ENCODE peak calls at places on chromosomes 13 and 19, in four cellular contexts. X is HCT116, F is IMR-90, T is K562. K is an unnamed sample.
A peak's percentile ranks its signal among the peaks of the same experiment; 100 is the strongest.

GRCh38 chr19:8630796-8631424 is 477 bp downstream of the NFILZ start:
- DNase-seq in F (no peak), T (no peak), X (no peak), K (no peak)

GRCh38 chr13:41603917-41604316 is 146.6 kb downstream of the RGCC start:
- DNase-seq in F (peak; percentile 78), T (peak; percentile 12), X (peak; percentile 29), K (peak; percentile 61)

GRCh38 chr19:2308114-2308556 is at the start of gene LINGO3:
- DNase-seq in T (peak; percentile 37), F (no peak), X (no peak), K (no peak)

GRCh38 chr13:40813662-40814454 is 24.4 kb downstream of the SLC25A15 start:
- DNase-seq in X (no peak), F (peak; percentile 34), T (peak; percentile 26), K (no peak)

GRCh38 chr13:99356216-99357089 is 49.3 kb upstream of the GPR183 start:
- DNase-seq in T (no peak), F (peak; percentile 87), X (no peak), K (peak; percentile 91)

GRCh38 chr19:46115396-46116109 is 8.9 kb downstream of the IGFL3 start:
- DNase-seq in F (peak; percentile 81), X (peak; percentile 33), T (no peak), K (peak; percentile 91)

GRCh38 chr19:3324405-3324856 is 42.0 kb upstream of the NFIC start:
- DNase-seq in F (no peak), T (peak; percentile 79), X (peak; percentile 54), K (no peak)

GRCh38 chr19:12984683-12985048 is 10.6 kb upstream of the NFIX start:
- DNase-seq in T (no peak), X (no peak), F (no peak), K (no peak)

GRCh38 chr13:71300602-71301001 is 566.4 kb downstream of the DACH1 start:
- DNase-seq in X (no peak), F (no peak), T (no peak), K (no peak)

GRCh38 chr13:98909016-98909415 is 68.8 kb downstream of the DOCK9 start:
- DNase-seq in F (peak; percentile 14), T (no peak), X (no peak), K (no peak)

GRCh38 chr19:34345934-34346333 is 19.1 kb upstream of the GPI start:
- DNase-seq in X (peak; percentile 61), F (peak; percentile 63), T (peak; percentile 78), K (no peak)

GRCh38 chr13:109743706-109744453 is 42.5 kb downstream of the IRS2 start:
- DNase-seq in X (no peak), T (no peak), F (peak; percentile 78), K (peak; percentile 71)

GRCh38 chr13:71865858-71866172 is 1.2 kb downstream of the DACH1 start:
- DNase-seq in F (no peak), X (no peak), T (no peak), K (no peak)

GRCh38 chr13:93309886-93310520 is 83.4 kb downstream of the GPC6 start:
- DNase-seq in F (peak; percentile 51), X (no peak), T (no peak), K (peak; percentile 84)

GRCh38 chr19:3358919-3359849 is 7.2 kb upstream of the NFIC start:
- DNase-seq in F (peak; percentile 51), T (peak; percentile 94), X (no peak), K (no peak)

GRCh38 chr13:101258071-101258470 is 158.2 kb downstream of the NALCN start:
- DNase-seq in T (peak; percentile 3), F (peak; percentile 86), X (peak; percentile 54), K (peak; percentile 94)

GRCh38 chr19:35693835-35694599 is 10.3 kb upstream of the ZBTB32 start:
- DNase-seq in T (peak; percentile 87), F (peak; percentile 76), X (peak; percentile 85), K (peak; percentile 48)

GRCh38 chr13:113996081-113996911 is 22.4 kb upstream of the C13orf46 start:
- DNase-seq in X (no peak), T (no peak), F (no peak), K (no peak)

GRCh38 chr13:42747399-42747873 is 33.9 kb upstream of the FAM216B start:
- DNase-seq in X (no peak), T (no peak), F (peak; percentile 99), K (peak; percentile 96)

GRCh38 chr19:2371656-2372055 is 11.6 kb downstream of the TMPRSS9 start:
- DNase-seq in T (no peak), F (peak; percentile 60), X (no peak), K (no peak)

DNA sequence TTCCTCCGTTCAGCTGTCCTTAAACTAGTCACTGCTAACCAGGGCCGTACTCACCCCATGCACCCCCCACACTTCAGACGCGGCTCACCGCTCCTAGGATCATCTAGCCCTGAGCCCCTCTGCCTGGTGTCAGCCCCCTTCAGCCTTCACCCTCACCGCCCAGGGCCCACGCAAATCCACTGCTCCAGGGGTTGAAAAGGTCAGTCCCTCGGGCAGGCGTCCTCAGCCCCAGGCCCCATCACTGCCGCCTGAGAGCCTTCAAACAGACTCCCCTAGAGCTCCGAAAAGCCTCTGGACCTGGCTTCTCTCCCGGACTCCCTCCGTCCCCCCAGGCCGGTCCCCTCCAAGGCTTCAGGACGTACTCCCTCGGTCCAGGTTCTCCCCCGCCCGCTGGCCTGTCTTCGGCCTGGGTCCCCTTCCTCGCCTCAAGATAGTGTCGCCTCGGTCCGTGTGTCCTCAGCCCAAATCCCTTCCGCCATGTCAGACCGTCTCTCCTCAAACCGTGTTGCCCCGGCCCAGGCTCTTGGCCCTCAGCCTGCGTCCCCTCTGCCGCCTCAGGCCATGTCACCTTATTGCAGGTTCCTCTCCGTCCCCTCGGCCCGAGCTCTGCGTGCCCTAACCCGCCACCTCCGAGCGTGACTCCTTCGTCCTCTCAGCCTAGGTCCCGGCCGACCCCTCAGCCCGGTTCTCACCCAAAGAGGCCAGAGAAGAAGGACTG is 553 bp downstream of the NAPA start:
- DNase-seq in T (no peak), X (no peak), F (no peak), K (no peak)
- H3K9ac ChIP-seq in T (peak overlapping the region; percentile 97), X (peak overlapping the region; percentile 97), F (peak overlapping the region; percentile 97), K (peak overlapping the region; percentile 99)

GRCh38 chr19:19418548-19419260 is 13.2 kb downstream of the GATAD2A start:
- DNase-seq in F (no peak), X (no peak), T (no peak), K (peak; percentile 33)

GRCh38 chr19:19416280-19416679 is 10.8 kb downstream of the GATAD2A start:
- DNase-seq in T (no peak), X (no peak), F (no peak), K (no peak)

GRCh38 chr19:19420570-19421301 is 15.3 kb downstream of the GATAD2A start:
- DNase-seq in T (no peak), X (no peak), F (no peak), K (peak; percentile 29)

GRCh38 chr19:19421326-19421725 is 15.9 kb downstream of the GATAD2A start:
- DNase-seq in T (no peak), X (no peak), F (no peak), K (no peak)

DNA sequence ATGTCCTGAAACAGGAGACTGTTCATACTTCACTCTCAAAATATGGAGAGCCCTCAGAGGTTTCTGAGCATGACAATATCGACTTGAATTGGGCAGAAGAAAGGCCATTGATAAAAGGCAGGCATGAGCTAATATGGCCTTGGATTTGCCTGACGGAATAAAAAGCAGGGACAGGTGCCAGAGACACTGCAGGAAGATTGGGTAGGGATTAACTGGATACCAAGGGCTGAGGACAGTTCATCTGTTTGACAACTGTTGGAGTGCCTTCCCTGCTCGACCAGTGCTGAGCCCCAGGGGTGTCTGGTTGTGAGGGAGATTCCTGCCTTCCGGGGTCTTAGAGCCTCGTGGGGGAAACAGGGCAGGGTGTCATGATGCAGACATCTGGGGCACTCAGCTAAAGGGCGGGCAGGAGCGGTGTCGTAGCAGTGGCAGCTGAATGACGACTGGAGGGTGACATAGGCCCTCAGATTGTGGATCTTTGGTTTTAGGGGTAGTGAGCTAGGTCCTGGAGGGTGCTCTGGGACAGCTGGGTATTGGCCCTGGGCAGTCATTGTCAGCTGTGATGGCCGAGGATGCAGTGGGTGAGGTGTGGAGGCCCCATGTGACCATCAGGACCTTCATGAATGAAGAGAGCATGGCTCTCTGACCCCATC is 12.3 kb downstream of the GATAD2A start:
- DNase-seq in F (no peak), T (no peak), X (no peak), K (no peak)
- H3K27ac ChIP-seq in F (no peak overlapping the region), T (no peak overlapping the region), X (no peak overlapping the region), K (no peak overlapping the region)

GRCh38 chr13:29752175-29752574 is 98.2 kb downstream of the UBL3 start:
- DNase-seq in F (no peak), T (no peak), X (no peak), K (no peak)

GRCh38 chr13:29754486-29754806 is 96.0 kb downstream of the UBL3 start:
- DNase-seq in F (peak; percentile 61), X (peak; percentile 22), T (no peak), K (peak; percentile 60)

GRCh38 chr13:29750178-29750530 is 100.3 kb downstream of the UBL3 start:
- DNase-seq in F (no peak), X (no peak), T (no peak), K (no peak)

GRCh38 chr13:29756506-29756905 is 93.9 kb downstream of the UBL3 start:
- DNase-seq in F (peak; percentile 48), T (no peak), X (no peak), K (no peak)

DNA sequence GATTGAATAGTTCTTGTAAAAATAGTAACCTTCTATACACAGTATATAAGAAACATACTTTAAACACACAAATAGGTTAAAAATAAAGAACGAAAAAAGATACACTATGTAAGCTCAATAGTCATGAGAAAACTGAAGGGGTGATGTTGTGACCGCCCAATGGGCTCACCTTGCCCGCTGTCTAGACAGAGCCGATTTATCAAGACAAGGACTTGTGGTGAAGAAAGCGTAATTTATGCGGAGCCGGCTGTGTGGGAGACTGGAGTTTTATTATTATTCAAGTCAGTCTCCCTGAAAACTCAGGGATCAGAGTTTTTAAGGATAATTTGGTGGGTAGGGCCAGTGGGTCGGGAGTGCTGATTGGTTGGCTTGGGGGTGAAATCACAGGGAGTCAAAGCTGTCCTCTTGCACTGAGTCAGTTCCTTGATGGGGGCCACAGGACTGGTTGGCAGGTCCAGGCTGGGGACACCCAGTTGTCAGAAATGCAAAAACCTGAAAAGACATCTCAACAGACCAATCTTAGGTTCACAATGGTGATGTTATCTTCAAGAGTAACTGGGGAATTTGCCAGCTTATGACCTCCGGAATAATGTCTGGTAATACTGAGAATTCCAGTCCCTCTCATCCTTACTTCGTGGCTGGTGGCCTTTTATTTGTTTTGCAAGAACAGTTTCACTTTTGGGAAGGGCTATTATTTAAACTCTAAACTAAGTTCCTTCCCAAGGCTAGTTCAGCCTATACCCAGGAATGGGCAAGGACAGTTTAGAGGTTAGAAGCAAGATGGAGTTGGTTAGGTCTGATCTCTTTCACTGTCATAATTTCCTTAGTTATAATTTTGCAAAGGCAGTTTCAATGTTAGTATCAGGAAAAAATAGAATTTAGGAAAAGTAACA is 96.6 kb downstream of the UBL3 start:
- DNase-seq in T (no peak), F (peak; percentile 16), X (no peak), K (peak; percentile 48)
- H3K4me2 ChIP-seq in T (no peak overlapping the region), F (no peak overlapping the region), X (no peak overlapping the region), K (peak overlapping the region; percentile 45)

DNA sequence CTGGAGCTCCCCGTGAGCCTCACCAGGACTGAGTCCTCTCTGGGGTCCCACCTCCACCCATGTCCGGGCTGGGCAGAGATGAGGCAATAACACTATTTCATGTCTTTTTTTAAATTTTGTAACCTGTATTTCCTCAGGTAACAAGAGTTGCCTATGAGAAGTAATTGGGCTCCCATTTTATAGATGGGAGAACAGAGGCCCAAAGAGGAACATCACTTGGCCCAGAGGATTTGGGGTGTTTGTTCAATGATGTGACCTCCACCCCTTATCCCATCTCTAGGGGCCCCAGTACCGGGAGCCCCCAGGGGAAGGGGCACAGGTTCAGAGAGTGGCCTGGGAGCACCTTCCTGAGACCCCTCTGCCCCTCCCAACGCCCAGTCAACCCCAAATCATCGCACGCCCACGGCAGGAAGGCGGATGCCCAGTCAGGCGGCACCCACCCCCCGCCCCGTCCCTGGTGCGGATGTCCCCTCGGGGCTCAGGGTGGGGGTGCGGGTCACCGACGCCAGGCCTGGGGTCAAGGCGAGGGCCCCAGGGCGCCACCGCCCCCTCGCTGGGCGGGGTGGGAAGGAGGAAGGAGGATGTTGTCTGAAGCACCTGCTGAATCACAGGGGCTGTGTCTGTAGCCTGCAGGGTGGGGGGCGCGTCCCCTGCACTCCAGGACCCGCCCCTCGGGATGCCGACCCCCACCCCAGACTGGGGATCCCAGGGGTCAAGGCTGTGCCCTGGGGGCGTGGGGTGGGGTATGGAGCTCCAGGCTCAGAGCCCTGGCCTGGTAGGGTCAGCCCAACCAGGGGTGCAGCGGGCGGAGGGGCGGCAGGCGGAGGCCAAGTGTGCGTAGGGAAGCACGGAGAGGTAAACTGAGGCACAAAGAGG is 9.0 kb upstream of the CIRBP start:
- DNase-seq in X (no peak), T (no peak), F (no peak), K (no peak)
- H3K9ac ChIP-seq in X (peak overlapping the region; percentile 65), T (no peak overlapping the region), F (no peak overlapping the region), K (peak overlapping the region; percentile 52)